ENCODE peak calls at places on chromosomes 1 and 21, in five cellular contexts. One of them, this sample, is unnamed.
A peak's percentile ranks its signal among the peaks of the same experiment; 100 is the strongest.

GRCh38 chr1:83511327-83511726 is 487.6 kb downstream of the TTLL7 start:
- DNase-seq in SK-N-SH: no peak
- DNase-seq in upper lobe of left lung: no peak
- DNase-seq in transverse colon: no peak
- DNase-seq in stomach: no peak
- DNase-seq in this sample: no peak

GRCh38 chr1:108828074-108828961 is 28.6 kb downstream of the AKNAD1 start:
- DNase-seq in upper lobe of left lung: peak; percentile 74
- DNase-seq in SK-N-SH: peak; percentile 56
- DNase-seq in stomach: peak; percentile 79
- DNase-seq in transverse colon: peak; percentile 84
- DNase-seq in this sample: peak; percentile 93

GRCh38 chr1:8004803-8005573 is 21.1 kb downstream of the ERRFI1 start:
- DNase-seq in transverse colon: peak; percentile 75
- DNase-seq in stomach: peak; percentile 66
- DNase-seq in upper lobe of left lung: peak; percentile 79
- DNase-seq in SK-N-SH: peak; percentile 48
- DNase-seq in this sample: peak; percentile 98

GRCh38 chr1:202069670-202070069 is 53.0 kb upstream of the GPR37L1 start:
- DNase-seq in upper lobe of left lung: no peak
- DNase-seq in SK-N-SH: no peak
- DNase-seq in transverse colon: no peak
- DNase-seq in stomach: peak; percentile 66
- DNase-seq in this sample: no peak

GRCh38 chr1:108830119-108831008 is 26.5 kb downstream of the AKNAD1 start:
- DNase-seq in stomach: peak; percentile 60
- DNase-seq in SK-N-SH: peak; percentile 69
- DNase-seq in transverse colon: peak; percentile 44
- DNase-seq in upper lobe of left lung: peak; percentile 56
- DNase-seq in this sample: peak; percentile 93

GRCh38 chr1:202565890-202566289 is 144.4 kb downstream of the SYT2 start:
- DNase-seq in SK-N-SH: no peak
- DNase-seq in upper lobe of left lung: no peak
- DNase-seq in transverse colon: no peak
- DNase-seq in stomach: no peak
- DNase-seq in this sample: no peak

GRCh38 chr1:209629621-209630382 is 22.4 kb downstream of the LAMB3 start:
- DNase-seq in upper lobe of left lung: no peak
- DNase-seq in transverse colon: no peak
- DNase-seq in SK-N-SH: no peak
- DNase-seq in stomach: no peak
- DNase-seq in this sample: no peak

GRCh38 chr21:38995755-38996154 is 187.5 kb downstream of the PSMG1 start:
- DNase-seq in SK-N-SH: no peak
- DNase-seq in upper lobe of left lung: no peak
- DNase-seq in stomach: no peak
- DNase-seq in transverse colon: peak; percentile 55
- DNase-seq in this sample: no peak

GRCh38 chr1:25695991-25696330 is 79.4 kb downstream of the MAN1C1 start:
- DNase-seq in SK-N-SH: no peak
- DNase-seq in stomach: no peak
- DNase-seq in transverse colon: no peak
- DNase-seq in upper lobe of left lung: no peak
- DNase-seq in this sample: peak; percentile 71

GRCh38 chr1:90505806-90506205 is 211.3 kb downstream of the BARHL2 start:
- DNase-seq in stomach: no peak
- DNase-seq in SK-N-SH: no peak
- DNase-seq in upper lobe of left lung: no peak
- DNase-seq in transverse colon: no peak
- DNase-seq in this sample: no peak

GRCh38 chr1:154295408-154296235 is 23.2 kb downstream of the HAX1 start:
- DNase-seq in transverse colon: no peak
- DNase-seq in stomach: no peak
- DNase-seq in upper lobe of left lung: no peak
- DNase-seq in SK-N-SH: peak; percentile 34
- DNase-seq in this sample: no peak

GRCh38 chr21:45418301-45419071 is 13.5 kb downstream of the COL18A1 start:
- DNase-seq in upper lobe of left lung: no peak
- DNase-seq in stomach: no peak
- DNase-seq in SK-N-SH: no peak
- DNase-seq in transverse colon: no peak
- DNase-seq in this sample: peak; percentile 62

GRCh38 chr1:212950243-212951057 is at the start of gene VASH2:
- DNase-seq in SK-N-SH: peak; percentile 97
- DNase-seq in stomach: peak; percentile 82
- DNase-seq in transverse colon: peak; percentile 75
- DNase-seq in upper lobe of left lung: peak; percentile 83
- DNase-seq in this sample: peak; percentile 92

GRCh38 chr1:164605254-164606091 is 46.5 kb downstream of the PBX1 start:
- DNase-seq in upper lobe of left lung: no peak
- DNase-seq in SK-N-SH: no peak
- DNase-seq in stomach: no peak
- DNase-seq in transverse colon: no peak
- DNase-seq in this sample: no peak

GRCh38 chr1:162070094-162070748 is 730 bp downstream of the NOS1AP start:
- DNase-seq in transverse colon: peak; percentile 66
- DNase-seq in upper lobe of left lung: peak; percentile 74
- DNase-seq in SK-N-SH: no peak
- DNase-seq in stomach: peak; percentile 42
- DNase-seq in this sample: peak; percentile 66

GRCh38 chr1:189628857-189629256 is 848.8 kb downstream of the BRINP3 start:
- DNase-seq in SK-N-SH: no peak
- DNase-seq in stomach: no peak
- DNase-seq in upper lobe of left lung: no peak
- DNase-seq in transverse colon: no peak
- DNase-seq in this sample: no peak

GRCh38 chr21:44914176-44914874 is 6.4 kb downstream of the ITGB2 start:
- DNase-seq in transverse colon: peak; percentile 51
- DNase-seq in stomach: peak; percentile 59
- DNase-seq in SK-N-SH: no peak
- DNase-seq in upper lobe of left lung: peak; percentile 83
- DNase-seq in this sample: no peak

GRCh38 chr1:150579110-150579954 is at the start of gene MCL1:
- DNase-seq in stomach: peak; percentile 95
- DNase-seq in upper lobe of left lung: peak; percentile 94
- DNase-seq in SK-N-SH: peak; percentile 94
- DNase-seq in transverse colon: peak; percentile 95
- DNase-seq in this sample: peak; percentile 98

GRCh38 chr1:232655041-232655745 is 25.3 kb upstream of the SIPA1L2 start:
- DNase-seq in SK-N-SH: no peak
- DNase-seq in transverse colon: no peak
- DNase-seq in upper lobe of left lung: no peak
- DNase-seq in stomach: no peak
- DNase-seq in this sample: no peak

GRCh38 chr1:153246825-153247224 is 12.7 kb upstream of the LORICRIN start:
- DNase-seq in stomach: no peak
- DNase-seq in transverse colon: no peak
- DNase-seq in SK-N-SH: no peak
- DNase-seq in upper lobe of left lung: no peak
- DNase-seq in this sample: no peak

GRCh38 chr1:19096990-19097389 is 113.1 kb downstream of the UBR4 start:
- DNase-seq in transverse colon: no peak
- DNase-seq in stomach: no peak
- DNase-seq in upper lobe of left lung: no peak
- DNase-seq in SK-N-SH: no peak
- DNase-seq in this sample: no peak

GRCh38 chr1:156508955-156509234 is 8.3 kb upstream of the MEF2D start:
- DNase-seq in upper lobe of left lung: no peak
- DNase-seq in transverse colon: peak; percentile 21
- DNase-seq in SK-N-SH: no peak
- DNase-seq in stomach: no peak
- DNase-seq in this sample: peak; percentile 83

GRCh38 chr1:171590022-171590421 is 32.0 kb upstream of the MYOCOS start:
- DNase-seq in upper lobe of left lung: no peak
- DNase-seq in SK-N-SH: no peak
- DNase-seq in stomach: no peak
- DNase-seq in transverse colon: no peak
- DNase-seq in this sample: no peak

GRCh38 chr1:18726388-18726787 is 95.7 kb downstream of the PAX7 start:
- DNase-seq in stomach: no peak
- DNase-seq in upper lobe of left lung: no peak
- DNase-seq in transverse colon: no peak
- DNase-seq in SK-N-SH: no peak
- DNase-seq in this sample: no peak

DNA sequence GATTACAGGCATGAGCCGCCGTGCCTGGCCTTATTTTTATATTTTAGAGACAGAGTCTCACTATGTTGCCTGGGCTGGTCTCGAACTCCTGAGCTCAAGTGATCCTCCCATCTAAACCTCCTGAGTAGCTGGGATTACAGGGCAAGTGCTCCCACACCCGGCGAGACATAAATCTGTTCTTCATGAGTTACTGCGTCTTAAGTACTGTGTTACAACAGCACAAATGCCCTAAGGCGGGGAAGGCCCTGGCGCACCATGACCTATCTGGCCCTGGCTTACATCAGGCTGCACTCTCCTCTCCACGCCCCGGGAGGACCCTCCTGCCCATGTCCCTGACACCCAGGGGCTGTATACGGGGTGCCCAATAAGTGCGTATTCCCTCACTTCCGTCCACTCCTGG is 4.3 kb downstream of the GPR153 start:
- DNase-seq in transverse colon: no peak
- DNase-seq in upper lobe of left lung: no peak
- DNase-seq in stomach: no peak
- DNase-seq in SK-N-SH: no peak
- DNase-seq in this sample: no peak
- TF ChIP-seq EP300 in transverse colon: no peak
- TF ChIP-seq EP300 in upper lobe of left lung: no peak
- TF ChIP-seq EP300 in stomach: no peak
- TF ChIP-seq EP300 in SK-N-SH: no peak
- TF ChIP-seq EP300 in this sample: no peak

GRCh38 chr1:10173582-10173981 is 36.8 kb upstream of the KIF1B start:
- DNase-seq in transverse colon: no peak
- DNase-seq in upper lobe of left lung: no peak
- DNase-seq in SK-N-SH: no peak
- DNase-seq in stomach: no peak
- DNase-seq in this sample: no peak
- TF ChIP-seq POLR2AphosphoS5 in transverse colon: no peak
- TF ChIP-seq POLR2AphosphoS5 in upper lobe of left lung: no peak
- TF ChIP-seq POLR2AphosphoS5 in SK-N-SH: no peak
- TF ChIP-seq POLR2AphosphoS5 in stomach: no peak
- TF ChIP-seq POLR2AphosphoS5 in this sample: no peak

GRCh38 chr1:207644852-207645631 is at the start of gene CR1L:
- DNase-seq in stomach: peak; percentile 80
- DNase-seq in transverse colon: peak; percentile 62
- DNase-seq in upper lobe of left lung: peak; percentile 87
- DNase-seq in SK-N-SH: peak; percentile 83
- DNase-seq in this sample: peak; percentile 83
- H3K4me3 ChIP-seq in stomach: peak within 1 kb of the TSS; percentile 64
- H3K4me3 ChIP-seq in transverse colon: peak within 1 kb of the TSS; percentile 41
- H3K4me3 ChIP-seq in upper lobe of left lung: peak within 1 kb of the TSS; percentile 60
- H3K4me3 ChIP-seq in SK-N-SH: peak within 1 kb of the TSS; percentile 71
- H3K4me3 ChIP-seq in this sample: peak within 1 kb of the TSS; percentile 45

GRCh38 chr1:43065191-43065590 is 106.5 kb upstream of the SLC2A1 start:
- DNase-seq in SK-N-SH: no peak
- DNase-seq in stomach: no peak
- DNase-seq in upper lobe of left lung: no peak
- DNase-seq in transverse colon: no peak
- DNase-seq in this sample: no peak
- TF ChIP-seq EP300 in SK-N-SH: no peak
- TF ChIP-seq EP300 in stomach: no peak
- TF ChIP-seq EP300 in upper lobe of left lung: no peak
- TF ChIP-seq EP300 in transverse colon: no peak
- TF ChIP-seq EP300 in this sample: no peak

DNA sequence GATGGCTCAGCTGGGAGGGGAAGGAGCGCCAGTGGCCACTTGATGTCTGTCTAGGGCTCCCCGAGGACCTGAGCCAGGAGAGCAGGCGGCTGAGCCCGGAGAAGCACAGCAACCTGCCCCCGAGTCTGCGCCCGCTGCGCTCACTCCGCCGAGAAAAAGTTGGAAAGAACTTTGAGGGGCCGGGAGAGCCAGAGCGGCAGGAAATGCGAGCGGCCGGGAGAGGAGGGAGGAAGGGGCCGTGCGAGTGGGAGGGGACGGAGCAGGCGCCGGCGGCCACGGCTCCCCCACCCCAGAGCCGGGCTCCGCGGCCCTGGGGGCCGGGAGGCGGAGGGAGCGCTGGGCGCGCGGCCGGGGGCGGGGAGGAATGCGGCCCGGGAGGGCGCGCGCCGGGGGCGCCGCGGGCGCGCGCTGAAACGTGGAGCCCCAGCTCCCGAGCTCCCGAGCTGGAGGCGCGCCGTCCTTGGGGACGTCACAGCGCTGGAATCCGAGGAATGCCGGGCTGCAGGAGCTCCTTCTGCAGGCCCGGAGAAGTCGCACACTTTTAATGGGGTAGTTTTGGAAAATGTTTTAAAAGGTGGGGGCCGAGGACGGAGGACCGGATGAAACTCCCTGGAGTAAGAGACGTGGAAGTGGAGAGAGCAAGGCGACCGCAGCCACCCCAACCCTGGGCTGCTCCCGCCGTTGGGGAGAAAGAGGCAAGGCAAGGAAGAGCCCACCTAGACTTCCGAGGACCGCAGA is at the start of gene PTPN14:
- DNase-seq in upper lobe of left lung: peak; percentile 89
- DNase-seq in transverse colon: peak; percentile 82
- DNase-seq in stomach: peak; percentile 90
- DNase-seq in SK-N-SH: peak; percentile 91
- DNase-seq in this sample: peak; percentile 95
- TF ChIP-seq POLR2AphosphoS5 in upper lobe of left lung: peak; percentile 42
- TF ChIP-seq POLR2AphosphoS5 in transverse colon: peak; percentile 3
- TF ChIP-seq POLR2AphosphoS5 in stomach: peak; percentile 24
- TF ChIP-seq POLR2AphosphoS5 in SK-N-SH: peak; percentile 80
- TF ChIP-seq POLR2AphosphoS5 in this sample: peak; percentile 91

GRCh38 chr1:112448937-112449629 is 53.1 kb downstream of the CTTNBP2NL start:
- DNase-seq in upper lobe of left lung: no peak
- DNase-seq in transverse colon: no peak
- DNase-seq in stomach: no peak
- DNase-seq in SK-N-SH: no peak
- DNase-seq in this sample: no peak
- H3K4me3 ChIP-seq in upper lobe of left lung: no peak overlapping the region
- H3K4me3 ChIP-seq in transverse colon: no peak overlapping the region
- H3K4me3 ChIP-seq in stomach: no peak overlapping the region
- H3K4me3 ChIP-seq in SK-N-SH: no peak overlapping the region
- H3K4me3 ChIP-seq in this sample: no peak overlapping the region

DNA sequence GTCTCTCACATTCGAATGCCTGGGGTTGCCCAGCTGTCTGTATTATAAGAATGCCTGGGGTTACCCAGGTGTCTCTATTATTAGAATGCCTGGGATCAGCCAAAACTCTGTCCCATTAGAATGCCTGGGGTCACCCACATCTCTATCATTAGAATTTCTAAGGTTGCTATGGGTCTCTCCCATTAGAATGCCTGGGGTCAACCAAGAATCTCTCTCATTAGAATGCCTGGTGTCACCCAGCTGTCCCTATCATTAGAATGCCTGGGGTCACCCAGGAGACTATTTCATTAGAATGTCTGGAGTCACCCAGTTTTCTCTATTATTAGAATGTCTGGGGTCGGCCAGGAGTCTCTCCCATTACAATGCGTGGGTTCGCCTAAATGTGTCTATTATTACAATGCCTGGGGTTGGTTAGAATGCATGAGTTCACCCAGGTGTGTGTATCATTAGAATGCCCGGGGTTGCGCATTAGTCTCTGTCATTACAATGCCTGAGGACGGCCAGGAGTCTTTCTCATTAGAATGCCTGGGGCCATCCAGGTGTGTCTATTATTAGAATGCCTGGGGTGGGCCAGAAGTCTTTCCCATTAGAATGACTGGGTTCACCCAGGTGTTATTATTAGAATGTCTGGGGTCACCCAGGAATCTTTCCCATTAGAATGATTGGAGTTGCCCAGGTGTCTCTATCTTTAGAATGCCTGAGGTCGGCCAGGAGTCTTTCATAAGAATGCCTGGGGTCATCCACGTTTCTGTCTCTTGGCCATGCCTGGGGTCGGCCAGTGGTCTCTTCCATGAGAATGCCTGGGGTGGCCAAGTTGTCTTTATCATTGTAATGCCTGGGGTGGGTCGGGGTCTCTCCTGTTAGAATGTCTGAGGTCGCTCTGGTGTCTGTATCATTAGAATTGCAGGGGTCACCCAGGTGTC is 59.6 kb downstream of the RNF187 start:
- DNase-seq in transverse colon: no peak
- DNase-seq in stomach: no peak
- DNase-seq in SK-N-SH: no peak
- DNase-seq in upper lobe of left lung: peak; percentile 6
- DNase-seq in this sample: no peak
- TF ChIP-seq EP300 in transverse colon: no peak
- TF ChIP-seq EP300 in stomach: no peak
- TF ChIP-seq EP300 in SK-N-SH: no peak
- TF ChIP-seq EP300 in upper lobe of left lung: no peak
- TF ChIP-seq EP300 in this sample: no peak

This sample was measured in sigmoid colon.